ENCODE peak calls at places on chromosome 1, in four cellular contexts. L, U, I and H are unnamed samples.

GRCh38 chr1:167775178-167775577 is 53.4 kb downstream of the MPZL1 start:
- DNase-seq in L (no peak), U (no peak), I (no peak), H (no peak)

GRCh38 chr1:78035121-78035520 is 10.6 kb upstream of the GIPC2 start:
- DNase-seq in L (no peak), U (no peak), I (no peak), H (no peak)

GRCh38 chr1:55544826-55545225 is 329.7 kb upstream of the USP24 start:
- DNase-seq in L (no peak), U (no peak), I (no peak), H (no peak)

GRCh38 chr1:53656062-53656915 is 82.7 kb downstream of the GLIS1 start:
- DNase-seq in L (no peak), U (peak; percentile 4), I (no peak), H (no peak)

GRCh38 chr1:151989131-151989868 is 4.4 kb downstream of the S100A10 start:
- DNase-seq in L (no peak), U (peak; percentile 45), I (no peak), H (no peak)

GRCh38 chr1:78255849-78256248 is 210.1 kb downstream of the GIPC2 start:
- DNase-seq in L (no peak), U (no peak), I (no peak), H (no peak)

GRCh38 chr1:84086189-84086588 is 57.9 kb upstream of the PRKACB start:
- DNase-seq in L (no peak), U (no peak), I (no peak), H (no peak)

GRCh38 chr1:88039240-88039639 is 644.8 kb upstream of the PKN2 start:
- DNase-seq in L (no peak), U (no peak), I (no peak), H (no peak)

GRCh38 chr1:244964112-244964971 is 100.0 kb upstream of the HNRNPU start:
- DNase-seq in L (no peak), U (no peak), I (no peak), H (peak; percentile 30)

GRCh38 chr1:65948609-65949229 is 156.0 kb downstream of the PDE4B start:
- DNase-seq in L (no peak), U (no peak), I (no peak), H (peak; percentile 4)

GRCh38 chr1:17081439-17081838 is 27.6 kb upstream of the SDHB start:
- DNase-seq in L (no peak), U (no peak), I (no peak), H (no peak)

GRCh38 chr1:110874303-110875215 is 1.6 kb downstream of the CD53 start:
- DNase-seq in L (no peak), U (no peak), I (no peak), H (no peak)

GRCh38 chr1:10686404-10687040 is 109.9 kb downstream of the CASZ1 start:
- DNase-seq in L (no peak), U (peak; percentile 51), I (no peak), H (no peak)